ENCODE peak calls at places on chromosomes 4 and X, in six cellular contexts. U is CD4-positive, alpha-beta memory T cell; I is neuronal stem cell; G is stomach; M is aorta; R is endodermal cell. Y is an unnamed sample.

GRCh38 chrX:2547746-2548145 is 47.0 kb upstream of the DHRSX start:
- DNase-seq in M (no peak), U (no peak), I (no peak), R (no peak), G (no peak), Y (no peak)

GRCh38 chrX:24542756-24543155 is 77.7 kb downstream of the PDK3 start:
- DNase-seq in I (no peak), G (no peak), R (no peak), M (no peak), U (no peak), Y (no peak)

GRCh38 chr4:174216935-174217272 is 66.6 kb downstream of the FBXO8 start:
- DNase-seq in I (peak; percentile 6), G (no peak), R (no peak), M (no peak), U (no peak), Y (no peak)

GRCh38 chr4:109818268-109818667 is 2.7 kb downstream of the GAR1 start:
- DNase-seq in G (no peak), U (no peak), R (no peak), I (no peak), M (no peak), Y (no peak)

GRCh38 chr4:184450045-184450444 is 24.3 kb downstream of the IRF2 start:
- DNase-seq in M (no peak), U (no peak), R (no peak), G (no peak), I (no peak), Y (no peak)

GRCh38 chr4:78022517-78022916 is 34.6 kb upstream of the FRAS1 start:
- DNase-seq in R (no peak), U (no peak), G (no peak), I (no peak), M (no peak), Y (peak; percentile 36)

GRCh38 chr4:20529681-20530080 is 170.6 kb upstream of the PACRGL start:
- DNase-seq in G (no peak), I (no peak), U (no peak), M (no peak), R (no peak), Y (no peak)

GRCh38 chrX:100928660-100929613 is at the start of gene XKRX:
- DNase-seq in U (peak; percentile 15), R (peak; percentile 91), G (peak; percentile 53), M (peak; percentile 52), I (peak; percentile 18), Y (peak; percentile 50)

GRCh38 chr4:139769355-139769754 is 103.7 kb downstream of the MGST2 start:
- DNase-seq in R (no peak), U (no peak), G (no peak), I (no peak), M (no peak), Y (no peak)

GRCh38 chrX:48958635-48959094 is 1.3 kb upstream of the OTUD5 start:
- DNase-seq in R (no peak), M (peak; percentile 75), U (no peak), I (no peak), G (peak; percentile 32), Y (peak; percentile 27)

GRCh38 chrX:128020701-128021100 is 31.5 kb downstream of the ACTRT1 start:
- DNase-seq in I (no peak), M (no peak), G (no peak), R (no peak), U (no peak), Y (no peak)

GRCh38 chr4:17492058-17492741 is 19.7 kb downstream of the QDPR start:
- DNase-seq in I (no peak), G (no peak), M (no peak), U (no peak), R (no peak), Y (no peak)

GRCh38 chr4:178010596-178010995 is 568.4 kb upstream of the AGA start:
- DNase-seq in R (no peak), I (no peak), U (no peak), G (no peak), M (no peak), Y (no peak)

GRCh38 chrX:73943572-73943899 is 360.4 kb upstream of the ZCCHC13 start:
- DNase-seq in I (no peak), U (no peak), G (no peak), R (no peak), M (no peak), Y (no peak)

GRCh38 chrX:67780694-67781109 is 236.9 kb downstream of the AR start:
- DNase-seq in I (no peak), U (no peak), R (no peak), M (peak; percentile 93), G (peak; percentile 36), Y (peak; percentile 21)

GRCh38 chr4:139973015-139973414 is 181.0 kb downstream of the MAML3 start:
- DNase-seq in I (no peak), U (no peak), G (no peak), R (no peak), M (no peak), Y (no peak)

DNA sequence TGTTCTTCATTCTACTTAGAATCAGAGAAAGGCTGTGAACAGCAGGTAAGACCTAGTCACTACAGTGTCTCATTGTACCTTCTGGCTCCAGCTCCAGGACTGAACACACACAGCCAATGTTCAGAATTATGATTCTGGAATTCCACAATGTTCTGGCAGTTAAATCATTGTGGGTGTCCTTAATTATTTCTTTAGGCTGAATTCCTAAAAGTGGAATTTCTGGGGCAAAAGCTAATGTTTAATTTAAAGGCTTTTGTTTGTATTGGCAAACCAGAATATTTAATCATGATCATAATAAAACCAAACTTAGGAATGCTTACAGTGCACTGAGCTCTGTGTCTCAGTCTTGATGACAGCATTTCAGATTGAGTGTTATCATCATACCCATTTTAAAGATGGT is 67.0 kb upstream of the FAT1 start:
- DNase-seq in G (no peak), R (no peak), U (no peak), I (no peak), M (no peak), Y (no peak)
- H3K4me3 ChIP-seq in G (no peak overlapping the region), R (no peak overlapping the region), U (no peak overlapping the region), I (no peak overlapping the region), M (no peak overlapping the region), Y (no peak overlapping the region)

GRCh38 chr4:6938237-6938636 is 28.6 kb downstream of the TBC1D14 start:
- DNase-seq in G (no peak), M (peak; percentile 88), U (no peak), R (no peak), I (no peak), Y (no peak)

GRCh38 chr4:6940744-6941137 is 31.1 kb downstream of the TBC1D14 start:
- DNase-seq in M (no peak), R (no peak), U (no peak), I (no peak), G (no peak), Y (no peak)

GRCh38 chr4:6938758-6939201 is 29.2 kb downstream of the TBC1D14 start:
- DNase-seq in I (no peak), M (peak; percentile 88), G (no peak), U (no peak), R (no peak), Y (no peak)

GRCh38 chr4:6941796-6942195 is 32.2 kb downstream of the TBC1D14 start:
- DNase-seq in R (no peak), G (no peak), M (no peak), I (no peak), U (no peak), Y (no peak)

GRCh38 chr4:6939761-6940743 is 30.4 kb downstream of the TBC1D14 start:
- DNase-seq in I (no peak), G (no peak), U (no peak), M (no peak), R (peak; percentile 61), Y (no peak)
- H3K4me1 ChIP-seq in I (peaks cover 26% of the 10 kb centered on the region), G (peaks cover 62% of the 10 kb centered on the region), U (peaks cover 81% of the 10 kb centered on the region), M (no peaks in the 10 kb centered on the region), R (peaks cover 8% of the 10 kb centered on the region), Y (peaks cover 5% of the 10 kb centered on the region)

GRCh38 chr4:41155194-41155830 is 59.0 kb downstream of the APBB2 start:
- DNase-seq in I (no peak), G (no peak), M (no peak), U (no peak), R (no peak), Y (no peak)
- H3K4me3 ChIP-seq in I (no peak overlapping the region), G (no peak overlapping the region), M (no peak overlapping the region), U (no peak overlapping the region), R (no peak overlapping the region), Y (no peak overlapping the region)

DNA sequence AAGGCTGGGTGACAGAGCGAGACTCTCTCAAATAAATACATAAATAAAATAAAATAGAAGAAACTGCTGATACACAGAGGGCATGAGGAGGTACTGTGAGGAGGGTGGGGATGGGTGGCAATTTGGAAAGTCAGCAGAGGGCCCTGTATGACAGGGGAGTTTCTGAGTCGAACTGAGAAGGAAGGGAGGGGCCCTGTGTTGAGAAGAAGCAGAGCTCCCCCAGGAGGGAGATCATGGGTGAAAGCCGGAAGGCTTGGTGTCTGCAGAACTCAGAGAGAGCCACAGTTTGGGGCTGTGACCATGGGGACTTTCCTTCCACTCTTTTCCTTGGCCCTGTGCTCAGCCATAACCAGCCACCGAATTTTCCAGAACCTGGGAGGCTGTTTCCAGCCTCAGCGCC is 24.8 kb upstream of the AFAP1 start:
- DNase-seq in M (peak; percentile 16), I (no peak), U (peak; percentile 29), G (no peak), R (no peak), Y (no peak)
- H3K4me1 ChIP-seq in M (no peaks in the 10 kb centered on the region), I (peaks cover 9% of the 10 kb centered on the region), U (peaks cover 54% of the 10 kb centered on the region), G (peaks cover 30% of the 10 kb centered on the region), R (no peaks in the 10 kb centered on the region), Y (no peaks in the 10 kb centered on the region)

GRCh38 chrX:134419784-134420183 is 40.2 kb upstream of the HPRT1 start:
- DNase-seq in M (no peak), U (no peak), R (no peak), G (no peak), I (no peak), Y (no peak)
- H3K4me3 ChIP-seq in M (no peak overlapping the region), U (no peak overlapping the region), R (no peak overlapping the region), G (no peak overlapping the region), I (no peak overlapping the region), Y (no peak overlapping the region)

GRCh38 chr4:10114147-10114546 is 2.5 kb downstream of the WDR1 start:
- DNase-seq in M (no peak), U (no peak), R (no peak), G (no peak), I (no peak), Y (no peak)

GRCh38 chr4:10112658-10113284 is 3.8 kb downstream of the WDR1 start:
- DNase-seq in I (no peak), G (no peak), M (no peak), U (no peak), R (no peak), Y (no peak)

GRCh38 chr4:10114607-10115006 is 2.0 kb downstream of the WDR1 start:
- DNase-seq in U (no peak), R (peak; percentile 74), G (no peak), I (no peak), M (no peak), Y (no peak)

GRCh38 chr4:10115271-10115656 is 1.3 kb downstream of the WDR1 start:
- DNase-seq in R (no peak), I (no peak), G (no peak), U (no peak), M (no peak), Y (no peak)

GRCh38 chr4:10113362-10114047 is 3.1 kb downstream of the WDR1 start:
- DNase-seq in M (no peak), I (no peak), U (no peak), R (no peak), G (no peak), Y (no peak)
- H3K4me1 ChIP-seq in M (peaks cover 16% of the 10 kb centered on the region), I (peaks cover 8% of the 10 kb centered on the region), U (peaks cover 87% of the 10 kb centered on the region), R (peaks cover 32% of the 10 kb centered on the region), G (peaks cover 80% of the 10 kb centered on the region), Y (peaks cover 10% of the 10 kb centered on the region)

GRCh38 chr4:107740381-107740780 is 20.3 kb upstream of the PAPSS1 start:
- DNase-seq in I (no peak), R (peak; percentile 60), G (no peak), M (no peak), U (no peak), Y (no peak)
- H3K4me3 ChIP-seq in I (no peak overlapping the region), R (no peak overlapping the region), G (no peak overlapping the region), M (no peak overlapping the region), U (no peak overlapping the region), Y (no peak overlapping the region)

Y was measured in HAP-1.